ENCODE peak calls at places on chromosome 20, in five cellular contexts. P, Z, M, U and J are unnamed samples.
A peak's percentile ranks its signal among the peaks of the same experiment; 100 is the strongest.

GRCh38 chr20:47770931-47771330 is 14.3 kb downstream of the SULF2 start:
- DNase-seq in M (no peak), U (no peak), P (no peak), Z (no peak), J (no peak)

GRCh38 chr20:8315639-8316573 is 183.8 kb downstream of the PLCB1 start:
- DNase-seq in P (no peak), M (no peak), Z (no peak), U (no peak), J (no peak)

GRCh38 chr20:19893356-19893755 is 123.8 kb upstream of the NAA20 start:
- DNase-seq in U (no peak), M (no peak), Z (no peak), P (peak; percentile 62), J (no peak)

GRCh38 chr20:51631011-51631950 is 88.8 kb upstream of the NFATC2 start:
- DNase-seq in P (peak; percentile 99), M (no peak), Z (peak; percentile 62), U (peak; percentile 35), J (peak; percentile 91)

GRCh38 chr20:36572701-36573102 is 695 bp upstream of the TGIF2 start:
- DNase-seq in Z (peak; percentile 81), M (no peak), P (peak; percentile 46), U (peak; percentile 56), J (peak; percentile 46)

GRCh38 chr20:61874421-61875068 is 191.1 kb downstream of the TAF4 start:
- DNase-seq in U (no peak), M (no peak), P (peak; percentile 45), Z (no peak), J (peak; percentile 52)

GRCh38 chr20:21090112-21090737 is 15.9 kb downstream of the LINC00237 start:
- DNase-seq in U (no peak), Z (no peak), M (no peak), P (no peak), J (no peak)

GRCh38 chr20:10793741-10794140 is 119.9 kb upstream of the JAG1 start:
- DNase-seq in U (no peak), P (no peak), M (no peak), Z (no peak), J (no peak)

GRCh38 chr20:48847498-48848205 is 19.9 kb upstream of the PREX1 start:
- DNase-seq in Z (no peak), M (no peak), U (no peak), P (no peak), J (no peak)

GRCh38 chr20:21509597-21510331 is 4.1 kb downstream of the NKX2-2 start:
- DNase-seq in M (no peak), U (no peak), Z (peak; percentile 40), P (peak; percentile 67), J (peak; percentile 36)

GRCh38 chr20:48128436-48128835 is 343.2 kb upstream of the SULF2 start:
- DNase-seq in Z (no peak), M (no peak), U (no peak), P (peak; percentile 37), J (peak; percentile 53)

GRCh38 chr20:57835053-57835452 is 125.2 kb upstream of the PMEPA1 start:
- DNase-seq in P (no peak), U (no peak), M (no peak), Z (no peak), J (peak; percentile 13)

GRCh38 chr20:35269055-35269781 is 8.7 kb downstream of the MMP24OS start:
- DNase-seq in M (peak; percentile 80), U (no peak), Z (peak; percentile 68), P (peak; percentile 45), J (peak; percentile 63)

GRCh38 chr20:35058184-35058583 is 34.4 kb downstream of the TRPC4AP start:
- DNase-seq in Z (no peak), M (no peak), U (no peak), P (no peak), J (no peak)

GRCh38 chr20:24529032-24529431 is 59.6 kb downstream of the SYNDIG1 start:
- DNase-seq in P (no peak), Z (no peak), M (no peak), U (no peak), J (no peak)

GRCh38 chr20:51366155-51366886 is 176.2 kb downstream of the NFATC2 start:
- DNase-seq in M (peak; percentile 60), U (no peak), P (peak; percentile 100), Z (no peak), J (peak; percentile 93)

GRCh38 chr20:57390604-57391438 is at the start of gene RBM38:
- DNase-seq in P (peak; percentile 46), U (peak; percentile 74), Z (peak; percentile 84), M (peak; percentile 88), J (peak; percentile 65)

GRCh38 chr20:8757146-8757545 is 311.7 kb upstream of the PLCB4 start:
- DNase-seq in M (no peak), U (no peak), Z (no peak), P (peak; percentile 84), J (no peak)

GRCh38 chr20:58048096-58048702 is 180.3 kb downstream of the ANKRD60 start:
- DNase-seq in Z (peak; percentile 35), P (peak; percentile 58), U (no peak), M (no peak), J (peak; percentile 64)

GRCh38 chr20:49989234-49990065 is 6.7 kb downstream of the SNAI1 start:
- DNase-seq in M (no peak), Z (no peak), P (peak; percentile 91), U (no peak), J (no peak)

GRCh38 chr20:7828437-7828836 is 111.8 kb downstream of the HAO1 start:
- DNase-seq in M (no peak), Z (no peak), U (no peak), P (no peak), J (no peak)

GRCh38 chr20:38804682-38805501 is 605 bp upstream of the PPP1R16B start:
- DNase-seq in P (no peak), Z (peak; percentile 94), U (peak; percentile 81), M (peak; percentile 55), J (no peak)

GRCh38 chr20:3364323-3365013 is 43.0 kb downstream of the DNAAF9 start:
- DNase-seq in P (no peak), U (no peak), M (no peak), Z (no peak), J (no peak)

GRCh38 chr20:21156266-21156665 is 30.4 kb downstream of the KIZ start:
- DNase-seq in M (no peak), Z (no peak), U (no peak), P (peak; percentile 77), J (peak; percentile 59)

GRCh38 chr20:43191946-43192847 is 2.5 kb upstream of the PTPRT start:
- DNase-seq in Z (no peak), P (no peak), U (no peak), M (no peak), J (peak; percentile 15)

GRCh38 chr20:16017656-16018055 is 555.6 kb downstream of the KIF16B start:
- DNase-seq in P (no peak), Z (no peak), M (no peak), U (no peak), J (no peak)